ENCODE peak calls at places on chromosomes 13 and 19, in nine cellular contexts. V, I, D, R, J, H, N, Z and U are unnamed samples.

GRCh38 chr19:49889687-49890348 is 6.9 kb downstream of the IL4I1 start:
- DNase-seq in H (no peak), R (peak), J (no peak), Z (peak), D (peak), N (peak), I (peak), V (peak), U (peak)

GRCh38 chr13:99505814-99506269 is 4.6 kb downstream of the TM9SF2 start:
- DNase-seq in H (no peak), N (peak), D (no peak), Z (peak), R (no peak), J (no peak), V (no peak), I (no peak), U (no peak)

GRCh38 chr13:50386527-50387123 is 371.4 kb downstream of the KCNRG start:
- DNase-seq in N (peak), D (no peak), R (no peak), I (no peak), V (peak), J (no peak), H (no peak), Z (peak), U (no peak)

GRCh38 chr19:4029247-4029614 is 21.7 kb downstream of the PIAS4 start:
- DNase-seq in N (no peak), D (no peak), Z (no peak), J (no peak), V (no peak), I (no peak), H (no peak), R (no peak), U (no peak)

GRCh38 chr13:48161530-48162179 is 66.8 kb upstream of the MED4 start:
- DNase-seq in N (no peak), I (no peak), J (peak), H (no peak), Z (no peak), D (peak), V (peak), R (peak), U (no peak)

GRCh38 chr19:35332817-35333216 is 3.8 kb downstream of the CD22 start:
- DNase-seq in H (no peak), J (no peak), V (no peak), N (no peak), I (no peak), Z (no peak), D (no peak), R (no peak), U (no peak)

GRCh38 chr13:20191902-20192469 is 752 bp downstream of the GJB2 start:
- DNase-seq in R (peak), J (no peak), Z (peak), H (peak), N (peak), I (no peak), D (peak), V (no peak), U (no peak)

GRCh38 chr19:33248553-33248953 is 22.9 kb upstream of the SLC7A10 start:
- DNase-seq in Z (no peak), D (no peak), J (no peak), I (no peak), R (no peak), N (no peak), H (no peak), V (no peak), U (no peak)

GRCh38 chr13:68927387-68928026 is 1180.1 kb upstream of the ATXN8OS start:
- DNase-seq in D (peak), N (peak), Z (no peak), H (no peak), V (no peak), J (no peak), I (no peak), R (peak), U (no peak)

GRCh38 chr13:23289917-23290357 is 109.2 kb downstream of the SGCG start:
- DNase-seq in D (no peak), H (no peak), V (no peak), J (no peak), Z (peak), R (no peak), N (peak), I (peak), U (no peak)

GRCh38 chr13:57557979-57558529 is 73.5 kb upstream of the PCDH17 start:
- DNase-seq in N (no peak), Z (no peak), J (no peak), D (no peak), I (no peak), H (no peak), R (no peak), V (no peak), U (no peak)

GRCh38 chr13:50456111-50456510 is 387.4 kb downstream of the DLEU7 start:
- DNase-seq in V (no peak), I (no peak), D (no peak), J (no peak), H (no peak), Z (no peak), R (no peak), N (no peak), U (no peak)

GRCh38 chr19:16373539-16373938 is 48.9 kb downstream of the KLF2 start:
- DNase-seq in D (peak), J (no peak), H (no peak), I (no peak), R (no peak), V (no peak), N (peak), Z (peak), U (no peak)

GRCh38 chr19:33755314-33756020 is 41.2 kb upstream of the KCTD15 start:
- DNase-seq in R (no peak), D (no peak), V (no peak), N (no peak), I (no peak), J (no peak), Z (no peak), H (no peak), U (no peak)

GRCh38 chr19:51142119-51142518 is at the start of gene SIGLEC7:
- DNase-seq in H (peak), N (no peak), D (no peak), R (peak), J (no peak), I (no peak), V (peak), Z (no peak), U (no peak)

GRCh38 chr13:97310809-97311436 is 88.8 kb downstream of the MBNL2 start:
- DNase-seq in R (no peak), J (no peak), Z (no peak), H (no peak), N (no peak), V (no peak), I (no peak), D (no peak), U (no peak)

GRCh38 chr19:11420429-11420893 is 1.3 kb upstream of the RGL3 start:
- DNase-seq in V (peak), J (no peak), Z (peak), H (no peak), I (no peak), D (peak), R (no peak), N (peak), U (no peak)

GRCh38 chr19:11479470-11480080 is 1.3 kb downstream of the ELAVL3 start:
- DNase-seq in R (peak), J (no peak), Z (peak), I (no peak), V (peak), H (no peak), D (peak), N (peak), U (peak)

GRCh38 chr19:33429891-33430673 is 56.6 kb downstream of the CEBPG start:
- DNase-seq in V (no peak), I (no peak), N (no peak), J (no peak), H (no peak), R (no peak), D (no peak), Z (no peak), U (peak)

GRCh38 chr13:65236841-65237418 is 1993.2 kb downstream of the PCDH9 start:
- DNase-seq in I (no peak), V (no peak), Z (no peak), R (no peak), H (no peak), D (no peak), N (no peak), J (no peak), U (no peak)

GRCh38 chr13:35714096-35714495 is 237.6 kb upstream of the MAB21L1 start:
- DNase-seq in J (no peak), N (no peak), H (no peak), D (no peak), Z (no peak), I (no peak), R (no peak), V (no peak), U (no peak)

GRCh38 chr13:94583926-94584325 is 12.0 kb downstream of the TGDS start:
- DNase-seq in D (no peak), J (no peak), Z (peak), N (peak), V (no peak), I (no peak), R (no peak), H (no peak), U (no peak)

GRCh38 chr13:64774915-64775314 is 2455.2 kb downstream of the PCDH9 start:
- DNase-seq in D (no peak), N (no peak), H (no peak), V (no peak), R (no peak), Z (no peak), J (no peak), I (no peak), U (no peak)

GRCh38 chr13:69264362-69265334 is 843.0 kb upstream of the ATXN8OS start:
- DNase-seq in H (no peak), J (no peak), R (no peak), D (no peak), Z (no peak), I (no peak), V (no peak), N (no peak), U (no peak)

GRCh38 chr19:7211191-7211988 is 82.8 kb downstream of the INSR start:
- DNase-seq in N (no peak), J (no peak), R (no peak), H (no peak), V (peak), D (peak), Z (peak), I (no peak), U (no peak)

GRCh38 chr19:55433292-55433691 is 9.8 kb downstream of the SHISA7 start:
- DNase-seq in D (no peak), J (no peak), V (no peak), Z (no peak), R (no peak), I (no peak), H (no peak), N (no peak), U (no peak)

GRCh38 chr19:50046649-50047503 is 21.1 kb downstream of the ZNF473 start:
- DNase-seq in V (peak), I (peak), N (no peak), R (peak), D (peak), J (peak), Z (peak), H (no peak), U (peak)

GRCh38 chr19:27774827-27775226 is 1438.1 kb downstream of the UQCRFS1 start:
- DNase-seq in J (no peak), H (no peak), Z (no peak), N (peak), D (no peak), R (no peak), V (no peak), I (no peak), U (no peak)

GRCh38 chr13:75417647-75418046 is 64.3 kb downstream of the TBC1D4 start:
- DNase-seq in Z (no peak), D (no peak), R (no peak), H (no peak), J (no peak), V (no peak), I (peak), N (peak), U (no peak)

GRCh38 chr13:45674908-45675307 is 27.2 kb upstream of the CBY2 start:
- DNase-seq in N (peak), V (no peak), R (no peak), J (no peak), D (no peak), Z (peak), H (no peak), I (no peak), U (no peak)

GRCh38 chr19:28400953-28401671 is 811.8 kb downstream of the UQCRFS1 start:
- DNase-seq in J (no peak), D (no peak), R (no peak), H (no peak), V (no peak), I (no peak), N (no peak), Z (no peak), U (no peak)

GRCh38 chr19:7140137-7140536 is 70.6 kb downstream of the ZNF557 start:
- DNase-seq in R (no peak), N (no peak), H (no peak), Z (no peak), J (no peak), V (no peak), I (no peak), D (no peak), U (no peak)

GRCh38 chr19:2081873-2082810 is 14.0 kb downstream of the MOB3A start:
- DNase-seq in I (no peak), D (no peak), R (peak), H (no peak), V (no peak), N (no peak), J (no peak), Z (no peak), U (no peak)

GRCh38 chr19:13902993-13903555 is 2.8 kb downstream of the BRME1 start:
- DNase-seq in J (no peak), D (no peak), H (no peak), N (peak), Z (no peak), I (no peak), R (no peak), V (no peak), U (no peak)
- TF ChIP-seq CTCF in J (no peak), D (peak), H (no peak), N (peak), Z (peak), I (no peak), R (no peak), V (peak), U (peak)

DNA sequence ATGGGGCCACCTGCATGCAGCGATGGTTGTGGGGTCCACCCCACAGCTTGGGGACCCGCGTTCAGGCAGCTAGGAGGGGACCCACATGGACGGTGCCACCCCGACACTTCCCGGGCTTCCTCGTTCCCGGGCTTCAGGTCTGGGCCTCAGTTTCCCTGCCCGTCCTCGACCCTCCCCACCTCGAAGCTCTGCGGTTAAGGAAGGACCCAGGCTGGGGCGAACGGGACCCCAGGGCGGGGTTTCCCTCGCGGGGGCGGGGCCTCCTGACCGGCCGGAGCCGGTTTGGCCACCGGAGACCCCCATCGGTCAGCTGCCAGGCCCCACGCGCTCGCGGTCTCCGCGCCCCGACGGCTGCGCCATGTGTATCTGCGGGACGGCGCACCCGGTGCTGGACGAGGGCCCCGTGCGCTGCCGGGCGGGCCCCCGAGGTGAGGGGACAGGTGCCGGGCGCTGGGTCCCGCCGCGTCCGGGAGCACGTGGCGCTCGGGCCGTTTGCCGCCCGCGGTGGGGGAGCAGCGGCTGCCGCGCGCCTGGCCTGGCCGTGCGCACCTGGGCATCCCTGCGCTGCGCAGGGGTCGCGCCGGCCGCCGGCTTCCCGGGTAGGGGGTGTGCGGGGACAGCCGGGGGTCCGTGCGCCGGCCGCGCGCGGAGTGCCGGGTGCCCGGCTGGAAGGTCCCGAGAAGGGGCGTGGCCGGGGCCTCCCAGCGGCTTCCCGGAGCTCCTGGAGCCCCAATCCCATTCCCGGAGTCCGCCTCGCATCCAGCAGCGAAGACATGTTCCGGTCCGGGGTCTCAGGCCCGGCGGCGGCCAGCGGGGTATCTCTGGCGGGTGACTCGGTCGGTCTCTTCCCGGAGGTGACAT is 4.2 kb downstream of the ARHGAP45 start:
- DNase-seq in V (no peak), J (no peak), N (no peak), I (no peak), H (no peak), Z (no peak), R (no peak), D (no peak), U (no peak)
- H3K4me3 ChIP-seq in V (no peak), J (peak), N (no peak), I (no peak), H (peak), Z (no peak), R (no peak), D (no peak), U (no peak)

DNA sequence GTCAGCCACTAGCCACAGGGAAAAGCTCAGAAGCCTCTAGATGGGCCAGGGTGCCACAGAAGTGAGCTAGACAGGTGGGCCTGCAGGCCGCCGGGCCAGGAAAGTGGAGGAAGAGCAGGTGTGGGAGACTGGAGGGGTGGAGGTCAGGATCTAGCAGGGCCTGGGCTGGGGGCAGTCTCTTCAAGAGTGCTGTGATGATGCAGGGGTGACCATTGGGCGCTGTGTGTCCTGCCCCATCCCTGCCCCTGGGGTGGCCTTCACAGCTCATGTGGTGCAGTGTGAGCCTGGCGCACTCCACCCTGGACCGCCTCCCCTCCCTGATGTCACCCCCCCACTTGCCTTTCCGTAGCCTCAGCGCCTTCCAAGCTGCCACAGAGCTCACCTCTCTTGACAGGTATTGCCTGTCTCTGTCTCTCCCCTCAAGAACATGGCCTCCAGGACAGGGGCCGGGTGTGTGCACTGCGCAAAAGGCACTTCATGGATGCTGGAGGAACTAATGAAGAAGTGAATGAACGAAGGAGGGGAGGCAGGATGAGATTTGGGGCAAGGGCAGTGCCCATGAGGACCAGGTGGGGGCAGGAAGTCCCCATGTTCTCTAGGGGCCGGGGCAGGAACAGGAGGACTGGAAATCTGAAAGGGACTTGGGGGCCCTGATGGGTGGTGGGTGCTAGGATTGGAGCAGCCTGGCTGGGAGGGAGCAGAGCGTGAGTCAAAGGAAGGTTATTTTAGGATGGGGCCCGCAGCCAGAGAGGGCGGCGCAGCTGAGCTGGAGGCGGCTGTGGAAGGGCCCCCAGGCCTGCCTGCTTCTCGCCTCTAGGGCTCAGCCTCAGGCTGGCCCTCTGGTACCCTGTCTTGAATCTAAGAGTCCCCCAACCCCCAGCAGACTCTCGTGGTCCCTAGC is 6.6 kb downstream of the SSBP4 start:
- DNase-seq in V (peak), H (no peak), N (peak), R (peak), I (no peak), Z (peak), D (no peak), J (no peak), U (peak)
- TF ChIP-seq CTCF in V (no peak), H (no peak), N (peak), R (no peak), I (no peak), Z (peak), D (no peak), J (peak), U (no peak)

DNA sequence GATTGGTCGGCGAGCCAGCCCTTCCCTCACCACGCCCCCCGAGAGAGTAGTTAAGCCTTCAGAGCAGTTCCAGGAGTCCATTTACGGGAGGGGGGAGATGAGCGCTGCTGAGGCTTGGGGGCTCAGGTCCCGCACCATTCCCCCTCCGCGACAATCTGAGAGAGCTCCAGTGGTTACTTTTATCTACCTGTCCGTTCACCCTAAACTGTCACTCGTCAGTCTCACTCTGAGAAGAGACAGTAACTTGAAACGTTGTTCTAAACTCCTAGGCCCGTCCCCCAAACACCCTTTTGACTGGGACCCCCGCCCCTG is 2.0 kb downstream of the FOSB start:
- DNase-seq in J (peak), H (no peak), I (peak), Z (no peak), D (no peak), V (no peak), R (peak), N (no peak), U (no peak)
- H3K4me3 ChIP-seq in J (peak), H (peak), I (peak), Z (peak), D (peak), V (peak), R (peak), N (peak), U (peak)

GRCh38 chr19:32041681-32042292 is 303.6 kb upstream of the ZNF507 start:
- DNase-seq in N (peak), D (peak), J (no peak), Z (peak), I (peak), R (peak), H (no peak), V (peak), U (peak)
- TF ChIP-seq CTCF in N (peak), D (peak), J (peak), Z (peak), I (peak), R (peak), H (peak), V (peak), U (peak)